ENCODE peak calls at places on chromosomes 11 and 22, in five cellular contexts. F is transverse colon; Y is activated CD8-positive, alpha-beta memory T cell treated with anti-CD3 and anti-CD28 coated beads for 48 hours; J is heart left ventricle; X is dorsolateral prefrontal cortex. K is an unnamed sample.

GRCh38 chr11:74371269-74372039 is 26.8 kb downstream of the PGM2L1 start:
- DNase-seq in F (no peak), Y (no peak), J (no peak), X (no peak), K (no peak)

GRCh38 chr22:30205281-30206115 is 41.1 kb downstream of the LIF start:
- DNase-seq in F (no peak), Y (no peak), J (no peak), X (no peak), K (no peak)

GRCh38 chr22:49976439-49977175 is 16.0 kb downstream of the PIM3 start:
- DNase-seq in F (peak; percentile 8), Y (no peak), J (no peak), X (no peak), K (no peak)

GRCh38 chr11:131684111-131685060 is 314.0 kb downstream of the NTM start:
- DNase-seq in F (no peak), Y (no peak), J (no peak), X (no peak), K (no peak)

GRCh38 chr22:38230916-38231315 is 29.1 kb downstream of the MAFF start:
- DNase-seq in F (no peak), Y (no peak), J (no peak), X (no peak), K (no peak)

GRCh38 chr11:62974848-62975522 is 9.8 kb downstream of the SLC22A6 start:
- DNase-seq in F (peak; percentile 85), Y (no peak), J (peak; percentile 69), X (no peak), K (peak; percentile 81)

GRCh38 chr11:42407379-42407778 is 904.4 kb upstream of the API5 start:
- DNase-seq in F (no peak), Y (no peak), J (no peak), X (peak; percentile 26), K (no peak)

GRCh38 chr11:101583180-101584128 is at the start of gene TRPC6:
- DNase-seq in F (peak; percentile 11), Y (no peak), J (peak; percentile 61), X (peak; percentile 14), K (peak; percentile 40)

GRCh38 chr11:111718436-111719325 is 47.5 kb downstream of the PPP2R1B start:
- DNase-seq in F (peak; percentile 57), Y (no peak), J (no peak), X (no peak), K (no peak)

GRCh38 chr11:99884750-99885149 is 802.3 kb upstream of the ARHGAP42 start:
- DNase-seq in F (no peak), Y (no peak), J (no peak), X (no peak), K (no peak)

GRCh38 chr11:111759375-111759774 is 6.8 kb downstream of the PPP2R1B start:
- DNase-seq in F (no peak), Y (no peak), J (no peak), X (no peak), K (no peak)

GRCh38 chr11:20156876-20157613 is 3.2 kb downstream of the DBX1 start:
- DNase-seq in F (peak; percentile 20), Y (no peak), J (peak; percentile 61), X (no peak), K (no peak)

GRCh38 chr22:22201185-22201924 is 43.2 kb upstream of the VPREB1 start:
- DNase-seq in F (peak; percentile 64), Y (no peak), J (peak; percentile 71), X (no peak), K (no peak)

GRCh38 chr11:114159802-114160588 is 100.5 kb downstream of the ZBTB16 start:
- DNase-seq in F (peak; percentile 99), Y (peak; percentile 71), J (peak; percentile 99), X (peak; percentile 86), K (peak; percentile 99)

GRCh38 chr11:45856044-45856468 is 8.8 kb downstream of the CRY2 start:
- DNase-seq in F (no peak), Y (no peak), J (no peak), X (no peak), K (no peak)

GRCh38 chr22:28019360-28019759 is 100.3 kb upstream of the PITPNB start:
- DNase-seq in F (peak; percentile 3), Y (no peak), J (no peak), X (no peak), K (peak; percentile 54)

GRCh38 chr22:44885806-44886360 is 123.9 kb downstream of the PHF21B start:
- DNase-seq in F (no peak), Y (no peak), J (no peak), X (no peak), K (no peak)

GRCh38 chr22:44357962-44358553 is 45.3 kb upstream of the SHISAL1 start:
- DNase-seq in F (peak; percentile 19), Y (no peak), J (peak; percentile 60), X (no peak), K (peak; percentile 73)

GRCh38 chr11:12207384-12208150 is 97.2 kb downstream of the MICAL2 start:
- DNase-seq in F (peak; percentile 60), Y (no peak), J (no peak), X (no peak), K (no peak)

GRCh38 chr11:126654886-126655806 is 299.7 kb downstream of the ST3GAL4 start:
- DNase-seq in F (no peak), Y (no peak), J (no peak), X (peak; percentile 20), K (no peak)

GRCh38 chr22:37999640-38000272 is 15.4 kb upstream of the SOX10 start:
- DNase-seq in F (no peak), Y (no peak), J (no peak), X (peak; percentile 65), K (no peak)

GRCh38 chr22:22720201-22720723 is 75.8 kb downstream of the GGTLC2 start:
- DNase-seq in F (peak; percentile 35), Y (no peak), J (no peak), X (no peak), K (no peak)

GRCh38 chr22:49020314-49020713 is 807.4 kb downstream of the BRD1 start:
- DNase-seq in F (no peak), Y (no peak), J (no peak), X (no peak), K (peak; percentile 43)

GRCh38 chr11:115409691-115410220 is 94.5 kb downstream of the CADM1 start:
- DNase-seq in F (no peak), Y (no peak), J (no peak), X (no peak), K (no peak)

GRCh38 chr11:31240340-31240904 is 129.1 kb downstream of the DCDC1 start:
- DNase-seq in F (no peak), Y (no peak), J (no peak), X (no peak), K (no peak)

GRCh38 chr11:65487467-65488272 is 11.2 kb upstream of the MALAT1 start:
- DNase-seq in F (peak; percentile 95), Y (no peak), J (peak; percentile 95), X (peak; percentile 100), K (peak; percentile 99)

GRCh38 chr11:47620836-47621378 is 21.5 kb downstream of the MTCH2 start:
- DNase-seq in F (no peak), Y (no peak), J (no peak), X (no peak), K (no peak)